ENCODE peak calls at places on chromosomes 7 and 10, in seven cellular contexts. U is hepatocyte, H is SK-N-SH, O is A549, S is heart right ventricle, N is astrocyte of the cerebellum, L is astrocyte of the spinal cord. K is an unnamed sample.

GRCh38 chr10:35758086-35758485 is 116.0 kb upstream of the FZD8 start:
- DNase-seq in U (no peak), H (no peak), O (no peak), S (peak), N (no peak), L (no peak), K (peak)

GRCh38 chr7:80870806-80871205 is 48.0 kb downstream of the SEMA3C start:
- DNase-seq in U (no peak), H (no peak), O (no peak), S (no peak), N (no peak), L (no peak), K (no peak)

GRCh38 chr10:71598673-71599072 is 120.9 kb downstream of the C10orf105 start:
- DNase-seq in U (peak), H (no peak), O (no peak), S (peak), N (no peak), L (peak), K (peak)

GRCh38 chr10:43188702-43189101 is 50.5 kb downstream of the CSGALNACT2 start:
- DNase-seq in U (no peak), H (no peak), O (no peak), S (no peak), N (no peak), L (no peak), K (peak)

GRCh38 chr7:142535123-142535779 is 214.0 kb upstream of the PRSS1 start:
- DNase-seq in U (peak), H (peak), O (peak), S (no peak), N (peak), L (peak), K (peak)

GRCh38 chr7:76358478-76359110 is at the start of gene YWHAG:
- DNase-seq in U (peak), H (peak), O (no peak), S (peak), N (peak), L (peak), K (peak)

GRCh38 chr7:69656890-69657289 is 58.6 kb downstream of the AUTS2 start:
- DNase-seq in U (no peak), H (peak), O (no peak), S (peak), N (no peak), L (no peak), K (peak)

GRCh38 chr7:139811106-139811505 is 18.0 kb upstream of the TBXAS1 start:
- DNase-seq in U (no peak), H (no peak), O (no peak), S (no peak), N (no peak), L (no peak), K (peak)

GRCh38 chr10:93579089-93579488 is 12.6 kb downstream of the FFAR4 start:
- DNase-seq in U (peak), H (no peak), O (peak), S (no peak), N (no peak), L (no peak), K (no peak)

GRCh38 chr10:75593690-75594556 is 162.5 kb downstream of the LRMDA start:
- DNase-seq in U (no peak), H (no peak), O (no peak), S (no peak), N (no peak), L (no peak), K (no peak)
- TF ChIP-seq CTCF in U (peak), H (peak), O (peak), S (no peak), N (no peak), L (peak), K (peak)

DNA sequence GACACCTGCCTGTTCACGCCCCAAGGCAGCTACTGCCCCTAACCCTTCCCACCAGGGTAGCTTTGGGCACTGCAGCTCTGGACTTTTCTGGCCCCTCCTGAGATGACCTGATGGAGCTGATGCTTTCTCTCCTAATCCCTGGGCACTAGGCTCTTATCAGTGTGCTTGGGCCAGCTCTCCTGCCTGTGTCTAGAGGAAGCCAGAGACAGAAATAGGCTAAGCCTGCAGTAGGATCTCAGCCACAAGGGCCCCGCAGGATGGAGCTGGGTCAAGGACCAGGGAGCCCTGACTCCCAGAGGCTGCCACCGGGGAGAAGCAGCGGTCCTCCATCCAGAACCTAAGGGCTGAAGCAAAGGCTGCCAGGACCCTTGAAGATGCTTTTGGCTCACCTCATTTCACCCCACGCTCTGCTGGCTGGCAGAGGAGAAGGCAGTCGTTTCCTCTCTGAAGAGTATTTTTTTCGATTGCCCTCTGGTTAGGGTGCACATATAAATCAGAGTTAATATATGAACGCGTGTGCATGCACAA is 580.8 kb downstream of the GALNT17 start:
- DNase-seq in U (no peak), H (no peak), O (no peak), S (no peak), N (no peak), L (no peak), K (no peak)
- H3K4me3 ChIP-seq in U (no peak), H (no peak), O (no peak), S (no peak), N (no peak), L (no peak), K (no peak)

DNA sequence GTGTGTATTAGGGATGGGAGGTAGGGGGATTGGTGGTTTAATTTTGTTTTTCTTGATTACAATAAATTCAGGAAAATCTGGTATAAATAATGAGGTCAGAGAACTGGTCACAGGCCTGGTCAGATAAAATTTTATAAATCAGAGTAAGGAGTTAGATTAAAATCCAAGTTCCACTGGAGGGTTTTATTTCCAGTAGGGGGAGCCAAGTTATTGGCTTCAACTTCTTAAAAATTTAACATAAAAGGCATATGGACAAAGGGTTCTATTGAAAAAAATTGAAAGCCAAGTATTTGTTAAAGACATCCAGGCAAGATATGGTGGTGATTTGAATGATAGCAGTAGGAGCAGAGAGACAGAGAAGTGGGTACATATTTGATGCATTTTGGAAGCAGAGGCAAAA is 763.3 kb downstream of the SORCS1 start:
- DNase-seq in U (no peak), H (no peak), O (no peak), S (no peak), N (no peak), L (peak), K (peak)
- TF ChIP-seq CTCF in U (peak), H (peak), O (no peak), S (no peak), N (peak), L (peak), K (peak)

DNA sequence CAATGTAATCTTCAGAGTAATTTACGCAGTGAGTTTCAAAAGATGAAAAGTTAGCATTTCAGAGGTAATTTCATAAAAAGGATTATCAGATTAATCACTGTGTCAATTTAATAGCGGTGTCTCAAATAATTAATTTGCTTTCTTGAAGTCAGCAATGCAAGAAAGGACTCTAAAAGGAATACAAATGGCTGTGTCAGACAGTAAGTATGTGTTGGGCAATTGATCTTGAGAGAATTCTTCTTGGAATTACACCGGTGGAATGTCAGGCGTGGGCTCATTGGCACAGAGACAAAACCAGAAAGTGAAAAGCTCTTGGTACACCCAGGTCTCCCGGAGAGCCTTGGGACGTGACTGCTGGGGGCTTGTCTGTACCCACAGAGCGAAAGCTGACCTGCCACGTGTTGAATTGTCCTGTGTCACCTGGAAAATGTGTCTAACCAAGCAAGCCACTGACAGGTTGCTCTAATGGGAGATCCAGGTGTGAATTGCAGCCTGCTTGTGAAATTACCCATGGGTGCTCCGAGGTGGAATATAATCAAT is 60.5 kb downstream of the TMEM209 start:
- DNase-seq in U (no peak), H (no peak), O (peak), S (no peak), N (peak), L (peak), K (peak)
- H3K4me3 ChIP-seq in U (no peak), H (no peak), O (no peak), S (no peak), N (no peak), L (no peak), K (no peak)

GRCh38 chr7:145005601-145006000 is 169.7 kb upstream of the TPK1 start:
- DNase-seq in U (no peak), H (no peak), O (no peak), S (no peak), N (no peak), L (no peak), K (no peak)

GRCh38 chr7:145009866-145010265 is 174.0 kb upstream of the TPK1 start:
- DNase-seq in U (no peak), H (no peak), O (no peak), S (no peak), N (no peak), L (no peak), K (no peak)
- TF ChIP-seq CTCF in U (no peak), H (no peak), O (no peak), S (no peak), N (no peak), L (no peak), K (no peak)

GRCh38 chr7:134894928-134895327 is 91.4 kb upstream of the AGBL3 start:
- DNase-seq in U (no peak), H (no peak), O (no peak), S (no peak), N (no peak), L (no peak), K (no peak)

GRCh38 chr7:134891262-134892001 is 94.9 kb upstream of the AGBL3 start:
- DNase-seq in U (peak), H (peak), O (peak), S (peak), N (peak), L (peak), K (peak)

GRCh38 chr7:134893920-134894319 is 92.4 kb upstream of the AGBL3 start:
- DNase-seq in U (no peak), H (no peak), O (no peak), S (no peak), N (no peak), L (no peak), K (no peak)

GRCh38 chr7:134892002-134892693 is 94.2 kb upstream of the AGBL3 start:
- DNase-seq in U (no peak), H (peak), O (no peak), S (no peak), N (no peak), L (peak), K (peak)

GRCh38 chr7:134892963-134893362 is 93.3 kb upstream of the AGBL3 start:
- DNase-seq in U (no peak), H (peak), O (no peak), S (no peak), N (no peak), L (no peak), K (peak)
- H3K4me3 ChIP-seq in U (peak), H (peak), O (peak), S (peak), N (peak), L (peak), K (peak)

GRCh38 chr10:29039659-29040309 is 249.1 kb upstream of the LYZL1 start:
- DNase-seq in U (peak), H (no peak), O (no peak), S (no peak), N (peak), L (peak), K (peak)

GRCh38 chr10:29034592-29034991 is 254.3 kb upstream of the LYZL1 start:
- DNase-seq in U (no peak), H (no peak), O (no peak), S (no peak), N (no peak), L (no peak), K (no peak)

GRCh38 chr10:29039091-29039490 is 249.8 kb upstream of the LYZL1 start:
- DNase-seq in U (no peak), H (no peak), O (no peak), S (no peak), N (no peak), L (no peak), K (no peak)

GRCh38 chr10:29035721-29036120 is 253.1 kb upstream of the LYZL1 start:
- DNase-seq in U (no peak), H (no peak), O (no peak), S (no peak), N (no peak), L (no peak), K (no peak)

DNA sequence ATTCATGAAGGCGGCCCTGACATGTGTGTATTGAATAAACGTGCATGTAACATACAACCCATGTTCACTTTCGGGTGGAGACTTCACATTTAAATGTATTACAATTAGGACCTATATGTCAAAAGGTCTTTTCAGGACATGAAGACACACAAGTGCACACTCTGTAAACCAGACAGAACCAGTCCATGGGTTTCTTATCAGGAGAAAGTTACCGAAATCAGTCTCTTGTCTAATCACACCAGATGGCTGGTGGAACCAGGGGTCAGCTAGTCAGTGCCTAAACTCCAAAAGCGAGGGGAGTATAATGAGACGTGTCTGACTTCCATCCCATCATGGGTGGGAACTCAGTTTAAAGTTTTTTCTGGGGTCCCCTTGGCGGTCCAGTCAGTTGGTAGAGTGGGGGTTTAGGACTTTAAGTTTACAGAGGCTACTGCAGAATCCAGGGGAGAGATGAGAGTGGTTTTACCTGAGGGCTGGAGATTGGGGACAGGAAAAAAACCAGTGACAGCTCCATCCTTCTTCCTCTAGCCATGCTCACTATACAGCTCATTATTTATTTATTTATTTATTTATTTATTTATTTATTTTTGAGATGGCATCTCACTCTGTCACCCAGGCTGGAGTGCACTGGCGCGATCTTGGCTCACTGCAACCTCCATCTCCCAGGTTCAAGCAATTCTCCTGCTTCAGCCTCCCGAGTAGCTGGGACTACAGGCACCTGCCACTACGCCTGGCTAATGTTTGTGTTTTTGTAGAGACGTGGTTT is 251.3 kb upstream of the LYZL1 start:
- DNase-seq in U (no peak), H (no peak), O (no peak), S (no peak), N (no peak), L (no peak), K (no peak)
- TF ChIP-seq CTCF in U (no peak), H (no peak), O (no peak), S (no peak), N (no peak), L (no peak), K (no peak)

K was measured in fibroblast of mammary gland.